ENCODE peak calls at places on chromosomes 1 and 21, in five cellular contexts. F is foreskin keratinocyte, H is adrenal gland, P is activated T-helper 1 cell treated with Interleukin-2 at 50 U/mL for 16 hours, L is left cardiac atrium. J is an unnamed sample.

GRCh38 chr1:65027699-65028358 is 61.5 kb upstream of the JAK1 start:
- DNase-seq in F (no peak), H (peak), P (no peak), L (peak), J (peak)

GRCh38 chr21:37155216-37155615 is 82.2 kb downstream of the TTC3 start:
- DNase-seq in F (no peak), H (no peak), P (no peak), L (no peak), J (no peak)

GRCh38 chr1:25804244-25804963 is 4.4 kb downstream of the SELENON start:
- DNase-seq in F (no peak), H (no peak), P (no peak), L (peak), J (no peak)

GRCh38 chr1:92992066-92992465 is 30.8 kb upstream of the DIPK1A start:
- DNase-seq in F (no peak), H (no peak), P (no peak), L (no peak), J (no peak)

GRCh38 chr1:112395261-112395831 is 668 bp upstream of the CTTNBP2NL start:
- DNase-seq in F (no peak), H (no peak), P (no peak), L (no peak), J (no peak)

GRCh38 chr1:234884006-234884405 is 244.6 kb downstream of the TOMM20 start:
- DNase-seq in F (no peak), H (no peak), P (no peak), L (no peak), J (no peak)

GRCh38 chr1:27522148-27522859 is 32.3 kb upstream of the WASF2 start:
- DNase-seq in F (peak), H (no peak), P (peak), L (no peak), J (peak)

GRCh38 chr21:42759594-42759927 is 106.1 kb downstream of the PDE9A start:
- DNase-seq in F (no peak), H (no peak), P (no peak), L (no peak), J (no peak)

J was measured in COR-L47.